ENCODE peak calls at places on chromosomes 6 and 20, in four cellular contexts. One of them, this sample, is unnamed.
A peak's percentile ranks its signal among the peaks of the same experiment; 100 is the strongest.

GRCh38 chr20:5000263-5001173 is 792 bp downstream of the SLC23A2 start:
- DNase-seq in tibial artery: peak; percentile 68
- DNase-seq in RWPE1: no peak
- DNase-seq in pancreas: peak; percentile 9
- DNase-seq in this sample: no peak

GRCh38 chr20:18190466-18191233 is 53.0 kb downstream of the KAT14 start:
- DNase-seq in tibial artery: no peak
- DNase-seq in RWPE1: no peak
- DNase-seq in pancreas: no peak
- DNase-seq in this sample: no peak

GRCh38 chr6:166937716-166938115 is 18.6 kb downstream of the RNASET2 start:
- DNase-seq in tibial artery: no peak
- DNase-seq in RWPE1: no peak
- DNase-seq in pancreas: no peak
- DNase-seq in this sample: no peak

GRCh38 chr20:35062478-35062877 is 30.1 kb downstream of the TRPC4AP start:
- DNase-seq in tibial artery: no peak
- DNase-seq in RWPE1: no peak
- DNase-seq in pancreas: no peak
- DNase-seq in this sample: no peak

GRCh38 chr6:136014454-136015421 is 163.2 kb downstream of the PDE7B start:
- DNase-seq in tibial artery: no peak
- DNase-seq in RWPE1: no peak
- DNase-seq in pancreas: no peak
- DNase-seq in this sample: no peak

GRCh38 chr6:152750694-152751093 is at the start of gene VIP:
- DNase-seq in tibial artery: no peak
- DNase-seq in RWPE1: peak; percentile 30
- DNase-seq in pancreas: no peak
- DNase-seq in this sample: no peak

GRCh38 chr20:62860924-62861691 is 514 bp downstream of the TCFL5 start:
- DNase-seq in tibial artery: no peak
- DNase-seq in RWPE1: peak; percentile 35
- DNase-seq in pancreas: no peak
- DNase-seq in this sample: peak; percentile 20

GRCh38 chr6:116682334-116682712 is 1.3 kb downstream of the KPNA5 start:
- DNase-seq in tibial artery: no peak
- DNase-seq in RWPE1: peak; percentile 26
- DNase-seq in pancreas: no peak
- DNase-seq in this sample: peak; percentile 16

GRCh38 chr6:91031581-91031980 is 444.7 kb upstream of the MAP3K7 start:
- DNase-seq in tibial artery: no peak
- DNase-seq in RWPE1: no peak
- DNase-seq in pancreas: no peak
- DNase-seq in this sample: no peak

GRCh38 chr6:111015656-111016190 is 33.9 kb downstream of the RPF2 start:
- DNase-seq in tibial artery: no peak
- DNase-seq in RWPE1: no peak
- DNase-seq in pancreas: no peak
- DNase-seq in this sample: no peak

GRCh38 chr6:161191671-161192070 is 82.2 kb downstream of the AGPAT4 start:
- DNase-seq in tibial artery: no peak
- DNase-seq in RWPE1: no peak
- DNase-seq in pancreas: no peak
- DNase-seq in this sample: no peak

GRCh38 chr6:32075781-32076494 is 33.2 kb downstream of the TNXB start:
- DNase-seq in tibial artery: no peak
- DNase-seq in RWPE1: no peak
- DNase-seq in pancreas: no peak
- DNase-seq in this sample: no peak

GRCh38 chr6:16660157-16660497 is 101.1 kb downstream of the ATXN1 start:
- DNase-seq in tibial artery: no peak
- DNase-seq in RWPE1: no peak
- DNase-seq in pancreas: no peak
- DNase-seq in this sample: no peak
- TF ChIP-seq CTCF in tibial artery: no peak
- TF ChIP-seq CTCF in RWPE1: no peak
- TF ChIP-seq CTCF in pancreas: no peak
- TF ChIP-seq CTCF in this sample: no peak

DNA sequence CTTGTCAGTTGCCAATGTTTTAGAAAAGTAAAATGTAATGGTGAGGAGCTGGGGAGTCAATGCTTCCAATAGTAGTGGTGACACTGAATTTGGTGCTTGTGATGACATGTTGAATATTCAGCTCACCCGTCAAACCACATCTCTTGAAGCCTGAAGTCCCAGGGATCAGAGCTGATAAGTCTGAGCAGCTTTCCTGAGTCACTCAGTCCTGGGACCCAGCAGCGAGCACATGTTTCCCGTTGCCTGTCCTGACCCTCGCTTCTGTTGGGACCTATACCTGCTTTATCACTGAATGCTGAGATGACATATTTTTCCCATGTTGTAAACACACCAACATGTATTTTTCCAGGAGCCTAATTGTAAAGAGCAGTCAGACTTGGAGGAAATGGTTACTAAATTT is 693.6 kb downstream of the QKI start:
- DNase-seq in tibial artery: no peak
- DNase-seq in RWPE1: no peak
- DNase-seq in pancreas: no peak
- DNase-seq in this sample: no peak
- H3K27ac ChIP-seq in tibial artery: no peak overlapping the region
- H3K27ac ChIP-seq in RWPE1: peak overlapping the region; percentile 12
- H3K27ac ChIP-seq in pancreas: no peak overlapping the region
- H3K27ac ChIP-seq in this sample: no peak overlapping the region

GRCh38 chr20:46348231-46348803 is 40.0 kb upstream of the CDH22 start:
- DNase-seq in tibial artery: no peak
- DNase-seq in RWPE1: no peak
- DNase-seq in pancreas: no peak
- DNase-seq in this sample: no peak
- TF ChIP-seq CTCF in tibial artery: no peak
- TF ChIP-seq CTCF in RWPE1: no peak
- TF ChIP-seq CTCF in pancreas: no peak
- TF ChIP-seq CTCF in this sample: no peak

GRCh38 chr6:82374481-82374880 is 10.9 kb downstream of the TPBG start:
- DNase-seq in tibial artery: no peak
- DNase-seq in RWPE1: no peak
- DNase-seq in pancreas: no peak
- DNase-seq in this sample: no peak

GRCh38 chr6:82370788-82371187 is 7.2 kb downstream of the TPBG start:
- DNase-seq in tibial artery: no peak
- DNase-seq in RWPE1: no peak
- DNase-seq in pancreas: no peak
- DNase-seq in this sample: no peak

GRCh38 chr6:82372656-82373055 is 9.0 kb downstream of the TPBG start:
- DNase-seq in tibial artery: no peak
- DNase-seq in RWPE1: no peak
- DNase-seq in pancreas: no peak
- DNase-seq in this sample: no peak

GRCh38 chr6:82376636-82377035 is 13.0 kb downstream of the TPBG start:
- DNase-seq in tibial artery: no peak
- DNase-seq in RWPE1: no peak
- DNase-seq in pancreas: no peak
- DNase-seq in this sample: no peak

DNA sequence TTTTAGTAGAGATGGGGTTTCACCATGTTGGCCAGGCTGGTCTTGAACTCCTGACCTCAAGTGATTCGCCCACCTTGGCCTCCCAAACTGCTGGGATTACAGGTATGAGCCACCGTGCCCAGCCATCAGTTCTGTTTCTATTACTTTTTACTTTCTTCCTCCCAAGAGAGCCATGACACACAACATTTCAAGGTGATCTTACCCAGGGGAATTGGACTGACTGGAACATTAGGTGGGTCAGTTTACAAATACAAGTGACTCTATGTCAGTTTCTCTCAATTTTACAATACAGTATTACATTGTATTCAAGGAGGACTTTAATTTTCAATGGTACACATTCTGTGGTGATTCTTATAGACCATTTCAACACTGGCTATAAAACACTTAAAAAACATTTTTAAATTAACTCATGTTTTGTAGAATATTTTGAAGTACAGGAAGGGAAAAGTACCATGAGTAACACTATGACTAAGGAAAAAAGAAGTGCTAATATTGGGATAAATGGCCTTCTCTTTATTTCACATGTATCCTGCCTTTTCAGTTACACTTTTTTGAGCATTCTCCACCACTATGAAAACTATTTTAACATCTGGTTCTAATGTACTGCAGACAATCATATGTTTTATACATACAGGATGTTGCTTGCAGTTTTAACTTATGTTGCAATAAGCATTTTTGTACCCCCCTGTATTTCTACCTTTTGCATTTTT is 8.3 kb downstream of the TPBG start:
- DNase-seq in tibial artery: no peak
- DNase-seq in RWPE1: no peak
- DNase-seq in pancreas: no peak
- DNase-seq in this sample: no peak
- H3K27ac ChIP-seq in tibial artery: no peak overlapping the region
- H3K27ac ChIP-seq in RWPE1: peak overlapping the region; percentile 55
- H3K27ac ChIP-seq in pancreas: no peak overlapping the region
- H3K27ac ChIP-seq in this sample: no peak overlapping the region

GRCh38 chr6:5036309-5036708 is 32.5 kb upstream of the RPP40 start:
- DNase-seq in tibial artery: no peak
- DNase-seq in RWPE1: peak; percentile 49
- DNase-seq in pancreas: no peak
- DNase-seq in this sample: no peak
- TF ChIP-seq CTCF in tibial artery: no peak
- TF ChIP-seq CTCF in RWPE1: no peak
- TF ChIP-seq CTCF in pancreas: no peak
- TF ChIP-seq CTCF in this sample: no peak

GRCh38 chr6:133268621-133269020 is 27.5 kb downstream of the EYA4 start:
- DNase-seq in tibial artery: no peak
- DNase-seq in RWPE1: no peak
- DNase-seq in pancreas: no peak
- DNase-seq in this sample: no peak

GRCh38 chr6:133259561-133259960 is 18.4 kb downstream of the EYA4 start:
- DNase-seq in tibial artery: no peak
- DNase-seq in RWPE1: no peak
- DNase-seq in pancreas: no peak
- DNase-seq in this sample: no peak

GRCh38 chr6:133265066-133265465 is 23.9 kb downstream of the EYA4 start:
- DNase-seq in tibial artery: no peak
- DNase-seq in RWPE1: no peak
- DNase-seq in pancreas: no peak
- DNase-seq in this sample: no peak

DNA sequence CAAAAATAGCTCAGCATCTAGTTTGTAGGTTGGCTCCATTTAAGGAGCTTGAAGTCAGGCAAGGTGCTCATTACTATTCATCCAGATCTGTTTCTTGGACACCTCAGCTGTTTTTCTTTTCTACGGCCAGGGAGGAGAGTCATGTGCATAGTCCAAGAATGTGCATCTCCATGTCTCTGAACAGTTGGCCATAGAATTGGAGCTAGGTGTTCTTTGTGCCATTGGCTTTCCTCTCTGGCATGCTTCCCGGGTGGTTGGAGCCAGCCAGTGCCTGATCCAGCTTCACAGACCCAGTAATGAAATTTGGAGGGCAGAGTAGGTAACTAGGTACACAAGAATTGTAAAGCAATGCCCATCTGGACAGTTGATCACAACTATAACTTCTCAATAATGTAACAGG is 21.6 kb downstream of the EYA4 start:
- DNase-seq in tibial artery: no peak
- DNase-seq in RWPE1: no peak
- DNase-seq in pancreas: no peak
- DNase-seq in this sample: no peak
- H3K27ac ChIP-seq in tibial artery: no peak overlapping the region
- H3K27ac ChIP-seq in RWPE1: no peak overlapping the region
- H3K27ac ChIP-seq in pancreas: no peak overlapping the region
- H3K27ac ChIP-seq in this sample: no peak overlapping the region

DNA sequence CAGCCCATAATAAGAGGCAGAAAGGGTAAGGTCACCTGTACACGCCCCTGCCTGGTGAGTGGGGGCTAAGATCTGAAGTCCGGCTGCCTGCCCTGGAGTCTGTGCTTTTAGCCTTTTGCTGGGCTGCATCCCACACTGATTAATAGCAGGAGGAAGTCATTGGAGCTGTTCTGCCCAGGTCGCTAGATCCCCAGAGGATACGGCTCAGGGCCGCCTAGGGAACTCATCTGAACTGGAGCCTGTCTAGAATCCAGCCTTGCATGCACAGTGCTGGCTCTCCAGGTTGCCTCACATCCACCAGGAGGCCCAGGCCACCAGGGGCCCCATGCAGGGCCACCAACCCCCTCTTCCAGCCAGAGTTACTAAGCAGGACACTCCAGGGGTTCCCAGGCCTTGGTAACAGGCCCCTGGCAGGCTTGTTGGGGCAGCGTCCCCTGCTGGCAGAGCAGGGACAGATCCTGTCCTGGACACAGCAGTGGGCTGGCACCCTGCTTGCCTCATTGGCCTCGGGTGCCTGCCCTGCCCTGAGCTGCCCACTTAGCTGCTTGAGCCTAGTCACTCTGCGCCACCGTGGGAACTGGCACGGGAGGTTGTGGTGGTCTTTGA is 35.3 kb downstream of the EFCAB8 start:
- DNase-seq in tibial artery: no peak
- DNase-seq in RWPE1: no peak
- DNase-seq in pancreas: no peak
- DNase-seq in this sample: no peak
- TF ChIP-seq CTCF in tibial artery: no peak
- TF ChIP-seq CTCF in RWPE1: peak; percentile 16
- TF ChIP-seq CTCF in pancreas: no peak
- TF ChIP-seq CTCF in this sample: no peak

GRCh38 chr6:12312736-12313135 is 22.6 kb downstream of the EDN1 start:
- DNase-seq in tibial artery: no peak
- DNase-seq in RWPE1: no peak
- DNase-seq in pancreas: no peak
- DNase-seq in this sample: no peak
- H3K27ac ChIP-seq in tibial artery: no peak overlapping the region
- H3K27ac ChIP-seq in RWPE1: no peak overlapping the region
- H3K27ac ChIP-seq in pancreas: peak overlapping the region; percentile 70
- H3K27ac ChIP-seq in this sample: no peak overlapping the region

This sample was measured in CD4-positive, alpha-beta T cell.